ENCODE peak calls at places on chromosomes 1 and 21, in ten cellular contexts. E is CD8-positive, alpha-beta T cell; L is effector memory CD8-positive, alpha-beta T cell; V is C1 segment of cervical spinal cord; D is tibial nerve; M is COR-L47; A is nephron progenitor cell; B is GM18507; U is testis; S is NCI-H1092. J is an unnamed sample.

GRCh38 chr1:53987880-53988279 is 30.1 kb downstream of the LDLRAD1 start:
- DNase-seq in E (no peak), L (no peak), V (no peak), D (no peak), M (no peak), A (no peak), B (no peak), U (no peak), S (no peak), J (no peak)

GRCh38 chr1:163912491-163912890 is 590.7 kb downstream of the NUF2 start:
- DNase-seq in E (no peak), L (no peak), V (no peak), D (no peak), M (no peak), A (no peak), B (no peak), U (no peak), S (no peak), J (no peak)

GRCh38 chr1:6185151-6185550 is 5.0 kb upstream of the CHD5 start:
- DNase-seq in E (no peak), L (no peak), V (no peak), D (no peak), M (no peak), A (no peak), B (no peak), U (no peak), S (no peak), J (no peak)

GRCh38 chr1:116847175-116847574 is 62.5 kb upstream of the PTGFRN start:
- DNase-seq in E (no peak), L (no peak), V (no peak), D (no peak), M (no peak), A (no peak), B (no peak), U (no peak), S (no peak), J (no peak)

GRCh38 chr1:32981003-32981909 is 16.6 kb upstream of the RNF19B start:
- DNase-seq in E (peak), L (peak), V (no peak), D (no peak), M (no peak), A (no peak), B (peak), U (peak), S (no peak), J (peak)

GRCh38 chr1:42035205-42035829 is 116.6 kb upstream of the HIVEP3 start:
- DNase-seq in E (no peak), L (peak), V (peak), D (peak), M (peak), A (peak), B (peak), U (peak), S (peak), J (peak)

GRCh38 chr1:56484695-56485094 is 94.7 kb downstream of the PLPP3 start:
- DNase-seq in E (no peak), L (no peak), V (no peak), D (no peak), M (no peak), A (no peak), B (no peak), U (no peak), S (no peak), J (no peak)

GRCh38 chr1:15557008-15557407 is 27.8 kb downstream of the AGMAT start:
- DNase-seq in E (no peak), L (no peak), V (no peak), D (no peak), M (no peak), A (no peak), B (no peak), U (no peak), S (no peak), J (no peak)

GRCh38 chr1:72697410-72697809 is 415.1 kb upstream of the NEGR1 start:
- DNase-seq in E (no peak), L (no peak), V (no peak), D (no peak), M (no peak), A (no peak), B (no peak), U (no peak), S (no peak), J (no peak)

GRCh38 chr1:51336711-51337110 is 6.3 kb upstream of the TTC39A start:
- DNase-seq in E (no peak), L (no peak), V (no peak), D (no peak), M (no peak), A (no peak), B (no peak), U (no peak), S (no peak), J (no peak)

GRCh38 chr21:43306391-43306790 is 120.5 kb downstream of the SIK1 start:
- DNase-seq in E (no peak), L (no peak), V (no peak), D (no peak), M (no peak), A (no peak), B (no peak), U (no peak), S (no peak), J (no peak)

GRCh38 chr1:18569251-18569650 is 61.4 kb upstream of the PAX7 start:
- DNase-seq in E (no peak), L (no peak), V (no peak), D (no peak), M (no peak), A (no peak), B (no peak), U (no peak), S (no peak), J (no peak)

GRCh38 chr1:59171788-59172187 is 125.1 kb upstream of the FGGY start:
- DNase-seq in E (no peak), L (no peak), V (no peak), D (no peak), M (no peak), A (no peak), B (no peak), U (no peak), S (no peak), J (no peak)

GRCh38 chr1:184527402-184527801 is 140.6 kb downstream of the C1orf21 start:
- DNase-seq in E (no peak), L (no peak), V (no peak), D (no peak), M (no peak), A (no peak), B (no peak), U (no peak), S (no peak), J (no peak)

GRCh38 chr1:196361112-196361714 is 247.0 kb downstream of the KCNT2 start:
- DNase-seq in E (no peak), L (no peak), V (no peak), D (no peak), M (peak), A (no peak), B (no peak), U (no peak), S (no peak), J (no peak)

GRCh38 chr1:93995837-93996526 is 86.8 kb upstream of the GCLM start:
- DNase-seq in E (no peak), L (no peak), V (no peak), D (no peak), M (peak), A (no peak), B (no peak), U (no peak), S (no peak), J (no peak)

GRCh38 chr1:23902611-23903278 is 10.4 kb downstream of the CNR2 start:
- DNase-seq in E (no peak), L (no peak), V (no peak), D (no peak), M (no peak), A (peak), B (no peak), U (no peak), S (no peak), J (no peak)

GRCh38 chr1:117685936-117686806 is 80.3 kb downstream of the TENT5C start:
- DNase-seq in E (no peak), L (no peak), V (no peak), D (no peak), M (no peak), A (no peak), B (no peak), U (no peak), S (no peak), J (no peak)

GRCh38 chr1:32249831-32250525 is 1.1 kb upstream of the LCK start:
- DNase-seq in E (peak), L (peak), V (no peak), D (no peak), M (no peak), A (peak), B (peak), U (no peak), S (no peak), J (no peak)

GRCh38 chr1:213387380-213388015 is 336.5 kb downstream of the RPS6KC1 start:
- DNase-seq in E (no peak), L (no peak), V (no peak), D (no peak), M (no peak), A (no peak), B (no peak), U (no peak), S (no peak), J (no peak)

GRCh38 chr1:186272486-186272885 is 102.6 kb downstream of the TPR start:
- DNase-seq in E (no peak), L (no peak), V (no peak), D (no peak), M (no peak), A (no peak), B (no peak), U (no peak), S (no peak), J (no peak)

GRCh38 chr1:16120940-16121410 is 34.9 kb downstream of the EPHA2 start:
- DNase-seq in E (no peak), L (no peak), V (no peak), D (no peak), M (peak), A (no peak), B (no peak), U (no peak), S (peak), J (peak)